ENCODE peak calls at places on chromosomes 1 and 21, in five cellular contexts. K is endothelial cell of umbilical vein; T is GM12878; R is fibroblast of lung; M is naive thymus-derived CD4-positive, alpha-beta T cell. C is an unnamed sample.

GRCh38 chr1:39926820-39927219 is 25.1 kb upstream of the MYCL start:
- DNase-seq in R (no peak), K (no peak), T (no peak), M (no peak), C (no peak)

GRCh38 chr1:41387667-41388091 is 26.4 kb downstream of the FOXO6 start:
- DNase-seq in T (no peak), R (peak; percentile 74), M (no peak), K (no peak), C (peak; percentile 87)

GRCh38 chr21:14864211-14865021 is 200.4 kb downstream of the NRIP1 start:
- DNase-seq in R (peak; percentile 80), K (peak; percentile 67), M (no peak), T (no peak), C (peak; percentile 67)

GRCh38 chr1:41496080-41497055 is 11.9 kb upstream of the EDN2 start:
- DNase-seq in R (peak; percentile 88), T (no peak), M (no peak), K (peak; percentile 60), C (peak; percentile 84)

GRCh38 chr1:40898434-40898900 is 36.3 kb upstream of the CITED4 start:
- DNase-seq in R (peak; percentile 54), M (no peak), T (peak; percentile 27), K (peak; percentile 74), C (no peak)

GRCh38 chr1:170224469-170224868 is 78.7 kb downstream of the NTMT2 start:
- DNase-seq in R (no peak), M (no peak), T (no peak), K (no peak), C (no peak)

GRCh38 chr1:100622037-100622436 is 84.1 kb downstream of the GPR88 start:
- DNase-seq in R (peak; percentile 98), K (peak; percentile 96), M (no peak), T (no peak), C (no peak)

GRCh38 chr1:29849038-29849750 is 612.9 kb downstream of the PTPRU start:
- DNase-seq in K (peak; percentile 21), R (peak; percentile 17), M (no peak), T (peak; percentile 1), C (no peak)

GRCh38 chr1:43912607-43913006 is 21.0 kb upstream of the ARTN start:
- DNase-seq in K (no peak), R (peak; percentile 77), T (no peak), M (no peak), C (no peak)

GRCh38 chr21:46227811-46228344 is 696 bp downstream of the LSS start:
- DNase-seq in R (no peak), T (no peak), M (no peak), K (peak; percentile 7), C (no peak)

GRCh38 chr21:43269461-43269860 is 100.7 kb downstream of the CRYAA start:
- DNase-seq in T (no peak), R (no peak), M (peak; percentile 25), K (no peak), C (no peak)

GRCh38 chr1:235266325-235266724 is 61.7 kb downstream of the ARID4B start:
- DNase-seq in R (peak; percentile 8), K (no peak), M (no peak), T (no peak), C (no peak)

GRCh38 chr1:204103121-204103741 is 30.3 kb downstream of the SOX13 start:
- DNase-seq in T (no peak), K (peak; percentile 46), R (peak; percentile 26), M (no peak), C (no peak)

GRCh38 chr1:68339505-68339904 is 107.2 kb upstream of the WLS start:
- DNase-seq in R (no peak), M (no peak), K (no peak), T (no peak), C (no peak)

GRCh38 chr21:45555557-45556301 is 13.5 kb upstream of the SLC19A1 start:
- DNase-seq in T (peak; percentile 56), K (peak; percentile 60), M (no peak), R (peak; percentile 88), C (peak; percentile 84)

GRCh38 chr1:183837062-183837461 is 32.1 kb downstream of the RGL1 start:
- DNase-seq in K (no peak), T (no peak), R (no peak), M (no peak), C (no peak)

GRCh38 chr1:112264010-112264409 is 132.0 kb upstream of the CTTNBP2NL start:
- DNase-seq in T (no peak), R (no peak), M (no peak), K (no peak), C (no peak)

GRCh38 chr1:202009326-202010031 is 908 bp upstream of the ELF3 start:
- DNase-seq in R (peak; percentile 48), M (peak; percentile 41), K (peak; percentile 60), T (peak; percentile 25), C (peak; percentile 26)

GRCh38 chr1:8986814-8987190 is 39.4 kb downstream of the SLC2A7 start:
- DNase-seq in M (no peak), T (no peak), K (no peak), R (no peak), C (no peak)

GRCh38 chr1:8351693-8352470 is 34.0 kb downstream of the SLC45A1 start:
- DNase-seq in M (no peak), T (no peak), R (no peak), K (no peak), C (no peak)

GRCh38 chr1:171457412-171457811 is 27.9 kb upstream of the PRRC2C start:
- DNase-seq in R (peak; percentile 8), K (no peak), T (no peak), M (no peak), C (no peak)

GRCh38 chr1:177077006-177077405 is 87.5 kb downstream of the ASTN1 start:
- DNase-seq in R (no peak), M (no peak), T (no peak), K (no peak), C (no peak)

GRCh38 chr1:119880063-119880462 is 16.3 kb downstream of the ADAM30 start:
- DNase-seq in T (no peak), K (no peak), M (no peak), R (no peak), C (no peak)
- H3K36me3 ChIP-seq in T (no peaks in the 10 kb centered on the region), K (no peaks in the 10 kb centered on the region), M (no peaks in the 10 kb centered on the region), R (no peaks in the 10 kb centered on the region), C (no peaks in the 10 kb centered on the region)

GRCh38 chr21:17580319-17580718 is 32.4 kb downstream of the BTG3 start:
- DNase-seq in R (no peak), T (no peak), K (no peak), M (no peak), C (no peak)
- H3K36me3 ChIP-seq in R (no peaks in the 10 kb centered on the region), T (no peaks in the 10 kb centered on the region), K (no peaks in the 10 kb centered on the region), M (no peaks in the 10 kb centered on the region), C (no peaks in the 10 kb centered on the region)

GRCh38 chr1:19076841-19077616 is 120.6 kb upstream of the IFFO2 start:
- DNase-seq in T (no peak), R (no peak), K (no peak), M (no peak), C (no peak)

GRCh38 chr1:19072285-19072981 is 116.0 kb upstream of the IFFO2 start:
- DNase-seq in M (no peak), R (no peak), K (no peak), T (no peak), C (no peak)

GRCh38 chr1:19073311-19074186 is 117.1 kb upstream of the IFFO2 start:
- DNase-seq in T (no peak), K (no peak), R (no peak), M (no peak), C (peak; percentile 33)

GRCh38 chr1:19074902-19075721 is 118.6 kb upstream of the IFFO2 start:
- DNase-seq in R (peak; percentile 53), K (no peak), T (no peak), M (no peak), C (peak; percentile 55)

GRCh38 chr1:19074361-19074901 is 118.0 kb upstream of the IFFO2 start:
- DNase-seq in T (no peak), R (peak; percentile 36), K (no peak), M (peak; percentile 77), C (no peak)
- H3K36me3 ChIP-seq in T (peaks cover 22% of the 10 kb centered on the region), R (peaks cover 44% of the 10 kb centered on the region), K (peaks cover 29% of the 10 kb centered on the region), M (peaks cover 5% of the 10 kb centered on the region), C (peaks cover 44% of the 10 kb centered on the region)

GRCh38 chr1:16294219-16295212 is 57.5 kb upstream of the CPLANE2 start:
- DNase-seq in K (no peak), M (no peak), T (no peak), R (no peak), C (no peak)

GRCh38 chr1:16296643-16297042 is 55.6 kb downstream of the FBXO42 start:
- DNase-seq in T (no peak), R (no peak), K (no peak), M (no peak), C (no peak)

GRCh38 chr1:16298653-16299052 is 53.6 kb downstream of the FBXO42 start:
- DNase-seq in M (no peak), T (no peak), R (no peak), K (no peak), C (no peak)

GRCh38 chr1:16302709-16303627 is 49.3 kb downstream of the FBXO42 start:
- DNase-seq in K (no peak), T (no peak), M (no peak), R (peak; percentile 30), C (no peak)

DNA sequence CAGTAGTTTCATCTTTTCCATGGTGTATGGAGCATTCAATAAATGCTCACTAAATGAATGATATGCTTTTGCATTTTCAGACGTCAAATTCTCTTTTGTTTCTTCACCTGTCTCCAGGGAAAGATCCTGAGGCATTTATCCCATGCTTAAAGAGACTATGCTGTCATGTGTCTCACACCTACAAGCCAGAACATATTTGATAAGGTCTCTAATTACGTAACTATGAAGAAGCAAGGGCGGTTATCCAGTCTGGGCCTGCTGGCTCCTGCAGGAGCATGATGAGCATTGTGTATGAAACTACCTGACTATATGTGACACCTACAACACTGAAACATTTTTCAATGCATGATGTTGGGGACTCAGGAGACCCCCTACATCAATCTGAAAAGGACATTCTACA is 51.8 kb downstream of the FBXO42 start:
- DNase-seq in R (no peak), K (no peak), T (no peak), M (no peak), C (no peak)
- H3K36me3 ChIP-seq in R (peaks cover 6% of the 10 kb centered on the region), K (peaks cover 9% of the 10 kb centered on the region), T (peaks cover 4% of the 10 kb centered on the region), M (no peaks in the 10 kb centered on the region), C (peaks cover 41% of the 10 kb centered on the region)